ENCODE peak calls at places on chromosome 15, in four cellular contexts. One of them, this sample, is unnamed.

GRCh38 chr15:100241572-100242479 is 99.9 kb downstream of the ADAMTS17 start:
- DNase-seq in GM12878: no peak
- DNase-seq in K562: peak; percentile 59
- DNase-seq in HEK293T: no peak
- DNase-seq in this sample: peak; percentile 63

GRCh38 chr15:48421362-48421761 is 90.1 kb downstream of the DUT start:
- DNase-seq in K562: no peak
- DNase-seq in HEK293T: no peak
- DNase-seq in GM12878: no peak
- DNase-seq in this sample: no peak

GRCh38 chr15:81068516-81068915 is 65.6 kb upstream of the CFAP161 start:
- DNase-seq in GM12878: no peak
- DNase-seq in HEK293T: no peak
- DNase-seq in K562: no peak
- DNase-seq in this sample: no peak

GRCh38 chr15:101118615-101119014 is 133.2 kb downstream of the CHSY1 start:
- DNase-seq in K562: no peak
- DNase-seq in HEK293T: no peak
- DNase-seq in GM12878: no peak
- DNase-seq in this sample: no peak

GRCh38 chr15:93428135-93428534 is 339.1 kb upstream of the RGMA start:
- DNase-seq in HEK293T: no peak
- DNase-seq in GM12878: no peak
- DNase-seq in K562: no peak
- DNase-seq in this sample: no peak

GRCh38 chr15:69082556-69082955 is 68.1 kb downstream of the NOX5 start:
- DNase-seq in K562: no peak
- DNase-seq in GM12878: no peak
- DNase-seq in HEK293T: no peak
- DNase-seq in this sample: peak; percentile 10

GRCh38 chr15:67110958-67111864 is 45.8 kb downstream of the SMAD3 start:
- DNase-seq in K562: no peak
- DNase-seq in GM12878: no peak
- DNase-seq in HEK293T: no peak
- DNase-seq in this sample: no peak

GRCh38 chr15:41790756-41791546 is 16.7 kb downstream of the MAPKBP1 start:
- DNase-seq in HEK293T: no peak
- DNase-seq in K562: peak; percentile 78
- DNase-seq in GM12878: no peak
- DNase-seq in this sample: peak; percentile 28

GRCh38 chr15:68335251-68335650 is 57.7 kb downstream of the FEM1B start:
- DNase-seq in HEK293T: no peak
- DNase-seq in K562: no peak
- DNase-seq in GM12878: no peak
- DNase-seq in this sample: no peak

GRCh38 chr15:31328425-31328998 is 1.9 kb downstream of the KLF13 start:
- DNase-seq in HEK293T: peak; percentile 17
- DNase-seq in K562: no peak
- DNase-seq in GM12878: no peak
- DNase-seq in this sample: no peak

GRCh38 chr15:29383367-29383766 is 113.7 kb upstream of the NSMCE3 start:
- DNase-seq in K562: no peak
- DNase-seq in HEK293T: no peak
- DNase-seq in GM12878: no peak
- DNase-seq in this sample: no peak

GRCh38 chr15:66038387-66039116 is 169.3 kb downstream of the RAB11A start:
- DNase-seq in GM12878: no peak
- DNase-seq in K562: no peak
- DNase-seq in HEK293T: no peak
- DNase-seq in this sample: no peak

GRCh38 chr15:93168913-93169312 is 79.9 kb upstream of the RGMA start:
- DNase-seq in HEK293T: no peak
- DNase-seq in GM12878: no peak
- DNase-seq in K562: no peak
- DNase-seq in this sample: no peak

GRCh38 chr15:76235186-76235826 is 76.0 kb downstream of the ETFA start:
- DNase-seq in HEK293T: peak; percentile 50
- DNase-seq in GM12878: no peak
- DNase-seq in K562: peak; percentile 33
- DNase-seq in this sample: peak; percentile 42

GRCh38 chr15:26294062-26294689 is 431.0 kb upstream of the ATP10A start:
- DNase-seq in GM12878: no peak
- DNase-seq in K562: no peak
- DNase-seq in HEK293T: no peak
- DNase-seq in this sample: no peak

GRCh38 chr15:59953392-59953883 is 50.7 kb upstream of the FOXB1 start:
- DNase-seq in GM12878: no peak
- DNase-seq in HEK293T: peak; percentile 48
- DNase-seq in K562: no peak
- DNase-seq in this sample: no peak

GRCh38 chr15:78047631-78048409 is 29.7 kb downstream of the TBC1D2B start:
- DNase-seq in K562: no peak
- DNase-seq in HEK293T: no peak
- DNase-seq in GM12878: no peak
- DNase-seq in this sample: no peak

GRCh38 chr15:85473455-85473854 is 93.1 kb downstream of the AKAP13 start:
- DNase-seq in GM12878: no peak
- DNase-seq in K562: no peak
- DNase-seq in HEK293T: no peak
- DNase-seq in this sample: no peak

GRCh38 chr15:38623744-38624143 is 59.1 kb upstream of the RASGRP1 start:
- DNase-seq in K562: no peak
- DNase-seq in HEK293T: no peak
- DNase-seq in GM12878: no peak
- DNase-seq in this sample: no peak

GRCh38 chr15:100111103-100112060 is 230.4 kb downstream of the ADAMTS17 start:
- DNase-seq in K562: peak; percentile 6
- DNase-seq in GM12878: no peak
- DNase-seq in HEK293T: no peak
- DNase-seq in this sample: peak; percentile 14

GRCh38 chr15:67172172-67172571 is 82.3 kb downstream of the AAGAB start:
- DNase-seq in K562: no peak
- DNase-seq in GM12878: no peak
- DNase-seq in HEK293T: no peak
- DNase-seq in this sample: no peak

GRCh38 chr15:68818671-68819450 is 1.8 kb downstream of the ANP32A start:
- DNase-seq in K562: peak; percentile 67
- DNase-seq in HEK293T: peak; percentile 33
- DNase-seq in GM12878: no peak
- DNase-seq in this sample: peak; percentile 24

GRCh38 chr15:60614028-60614427 is 135.1 kb upstream of the ICE2 start:
- DNase-seq in HEK293T: no peak
- DNase-seq in K562: no peak
- DNase-seq in GM12878: no peak
- DNase-seq in this sample: no peak

GRCh38 chr15:22904736-22905135 is 66.3 kb downstream of the NIPA2 start:
- DNase-seq in GM12878: no peak
- DNase-seq in K562: no peak
- DNase-seq in HEK293T: no peak
- DNase-seq in this sample: no peak

GRCh38 chr15:73753250-73754130 is at the start of gene INSYN1:
- DNase-seq in HEK293T: peak; percentile 78
- DNase-seq in GM12878: no peak
- DNase-seq in K562: no peak
- DNase-seq in this sample: no peak
- TF ChIP-seq TARDBP in HEK293T: no peak
- TF ChIP-seq TARDBP in GM12878: no peak
- TF ChIP-seq TARDBP in K562: no peak
- TF ChIP-seq TARDBP in this sample: no peak

GRCh38 chr15:37096878-37097568 is 3.3 kb downstream of the MEIS2 start:
- DNase-seq in HEK293T: no peak
- DNase-seq in K562: no peak
- DNase-seq in GM12878: no peak
- DNase-seq in this sample: no peak
- TF ChIP-seq TARDBP in HEK293T: no peak
- TF ChIP-seq TARDBP in K562: no peak
- TF ChIP-seq TARDBP in GM12878: no peak
- TF ChIP-seq TARDBP in this sample: no peak

GRCh38 chr15:89112341-89112971 is 24.2 kb downstream of the ABHD2 start:
- DNase-seq in GM12878: peak; percentile 38
- DNase-seq in K562: no peak
- DNase-seq in HEK293T: no peak
- DNase-seq in this sample: peak; percentile 77
- TF ChIP-seq TARDBP in GM12878: no peak
- TF ChIP-seq TARDBP in K562: no peak
- TF ChIP-seq TARDBP in HEK293T: no peak
- TF ChIP-seq TARDBP in this sample: peak; percentile 18

GRCh38 chr15:63178034-63178433 is 11.4 kb upstream of the RAB8B start:
- DNase-seq in GM12878: no peak
- DNase-seq in HEK293T: no peak
- DNase-seq in K562: no peak
- DNase-seq in this sample: peak; percentile 20
- TF ChIP-seq TARDBP in GM12878: no peak
- TF ChIP-seq TARDBP in HEK293T: no peak
- TF ChIP-seq TARDBP in K562: no peak
- TF ChIP-seq TARDBP in this sample: no peak

DNA sequence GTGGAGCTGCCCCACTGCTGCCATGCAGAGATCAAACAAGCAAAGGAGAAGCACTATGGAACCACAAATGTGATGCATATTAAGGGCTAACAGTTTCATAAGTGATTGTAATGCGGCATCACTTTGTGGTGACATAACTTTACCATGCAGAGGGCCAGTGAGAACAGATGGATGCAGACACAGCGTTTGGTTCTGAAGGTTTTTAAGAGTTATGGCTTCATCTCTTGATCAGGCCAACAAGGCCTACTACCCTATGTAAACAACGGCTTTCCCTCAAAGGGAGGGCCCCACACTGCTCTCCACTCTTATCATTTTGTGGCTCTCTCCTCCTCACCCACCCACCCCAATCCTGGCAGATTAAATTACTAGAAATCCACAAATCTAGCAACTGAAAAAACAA is 13.4 kb downstream of the NR2E3 start:
- DNase-seq in K562: no peak
- DNase-seq in HEK293T: no peak
- DNase-seq in GM12878: no peak
- DNase-seq in this sample: no peak
- TF ChIP-seq TARDBP in K562: no peak
- TF ChIP-seq TARDBP in HEK293T: no peak
- TF ChIP-seq TARDBP in GM12878: no peak
- TF ChIP-seq TARDBP in this sample: no peak

DNA sequence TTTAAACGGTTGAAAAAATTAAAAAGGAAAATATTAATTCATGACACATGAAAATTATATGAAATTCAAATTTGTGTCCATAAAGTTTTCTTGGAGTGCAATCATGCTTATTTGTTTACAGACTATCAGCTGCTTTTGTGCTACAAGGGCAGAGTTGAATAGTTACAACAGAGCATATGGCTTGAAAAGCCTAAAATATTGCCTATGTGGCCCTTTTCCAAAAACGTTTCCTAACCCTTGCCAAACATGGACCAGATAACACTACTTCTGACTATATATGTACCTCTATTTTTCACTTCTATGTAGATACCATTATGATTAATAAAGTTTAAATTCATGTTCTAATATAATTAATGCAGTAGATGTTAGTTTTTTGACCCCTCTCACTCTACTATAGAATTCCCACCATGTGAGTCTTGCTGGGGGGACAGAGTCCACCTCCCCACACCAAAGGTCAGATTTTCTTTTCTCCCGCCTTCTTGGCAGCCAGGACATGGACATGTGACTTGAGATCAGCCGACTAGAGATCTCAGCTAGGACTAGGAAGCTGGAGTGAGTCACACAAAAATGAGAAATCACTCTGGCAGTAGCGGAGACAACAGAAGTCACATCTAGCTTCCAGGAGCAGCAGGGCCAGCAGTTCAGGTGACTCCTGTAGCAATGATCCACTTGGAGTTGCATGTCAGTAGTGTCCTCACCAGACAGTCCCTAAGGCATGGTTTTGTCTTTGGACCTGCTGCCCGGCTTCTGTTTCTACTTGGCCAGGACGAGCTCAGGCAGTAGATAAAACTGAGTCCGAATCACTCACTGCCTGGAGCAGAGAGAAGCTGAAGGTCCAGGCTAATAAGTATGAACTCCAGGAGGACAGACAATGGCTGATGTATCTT is 22.4 kb downstream of the CIAO2A start:
- DNase-seq in GM12878: no peak
- DNase-seq in K562: peak; percentile 77
- DNase-seq in HEK293T: no peak
- DNase-seq in this sample: peak; percentile 74
- TF ChIP-seq TARDBP in GM12878: no peak
- TF ChIP-seq TARDBP in K562: no peak
- TF ChIP-seq TARDBP in HEK293T: no peak
- TF ChIP-seq TARDBP in this sample: no peak